ENCODE peak calls at places on chromosomes 12 and 14, in nine cellular contexts. One of them, this sample, is unnamed.
A peak's percentile ranks its signal among the peaks of the same experiment; 100 is the strongest.

GRCh38 chr14:58356268-58356667 is 39.5 kb upstream of the TOMM20L start:
- DNase-seq in lower lobe of right lung: no peak
- DNase-seq in hippocampal formation: no peak
- DNase-seq in ureter: no peak
- DNase-seq in stimulated activated CD8-positive, alpha-beta memory T cell treated with anti-CD3 and anti-CD28 coated beads, Interleukin-4, amount 100 ng/mL, for 1 hour: no peak
- DNase-seq in iris pigment epithelial cell: no peak
- DNase-seq in epithelial cell of proximal tubule: no peak
- DNase-seq in cardiac muscle cell: no peak
- DNase-seq in T1000: no peak
- DNase-seq in this sample: no peak

GRCh38 chr12:95790025-95790911 is at the start of gene NTN4:
- DNase-seq in hippocampal formation: no peak
- DNase-seq in iris pigment epithelial cell: no peak
- DNase-seq in lower lobe of right lung: peak; percentile 65
- DNase-seq in epithelial cell of proximal tubule: no peak
- DNase-seq in T1000: peak; percentile 25
- DNase-seq in stimulated activated CD8-positive, alpha-beta memory T cell treated with anti-CD3 and anti-CD28 coated beads, Interleukin-4, amount 100 ng/mL, for 1 hour: no peak
- DNase-seq in ureter: peak; percentile 49
- DNase-seq in cardiac muscle cell: peak; percentile 54
- DNase-seq in this sample: peak; percentile 52

GRCh38 chr12:14959463-14959862 is 1.9 kb downstream of the ARHGDIB start:
- DNase-seq in epithelial cell of proximal tubule: no peak
- DNase-seq in T1000: no peak
- DNase-seq in lower lobe of right lung: no peak
- DNase-seq in cardiac muscle cell: no peak
- DNase-seq in iris pigment epithelial cell: no peak
- DNase-seq in stimulated activated CD8-positive, alpha-beta memory T cell treated with anti-CD3 and anti-CD28 coated beads, Interleukin-4, amount 100 ng/mL, for 1 hour: no peak
- DNase-seq in ureter: no peak
- DNase-seq in hippocampal formation: no peak
- DNase-seq in this sample: no peak

GRCh38 chr12:28089363-28089762 is 100.9 kb upstream of the CCDC91 start:
- DNase-seq in iris pigment epithelial cell: peak; percentile 43
- DNase-seq in stimulated activated CD8-positive, alpha-beta memory T cell treated with anti-CD3 and anti-CD28 coated beads, Interleukin-4, amount 100 ng/mL, for 1 hour: no peak
- DNase-seq in lower lobe of right lung: no peak
- DNase-seq in T1000: no peak
- DNase-seq in cardiac muscle cell: no peak
- DNase-seq in epithelial cell of proximal tubule: no peak
- DNase-seq in ureter: no peak
- DNase-seq in hippocampal formation: no peak
- DNase-seq in this sample: no peak

GRCh38 chr12:62772556-62772955 is 162.4 kb downstream of the PPM1H start:
- DNase-seq in stimulated activated CD8-positive, alpha-beta memory T cell treated with anti-CD3 and anti-CD28 coated beads, Interleukin-4, amount 100 ng/mL, for 1 hour: no peak
- DNase-seq in iris pigment epithelial cell: no peak
- DNase-seq in hippocampal formation: no peak
- DNase-seq in lower lobe of right lung: no peak
- DNase-seq in ureter: no peak
- DNase-seq in T1000: no peak
- DNase-seq in epithelial cell of proximal tubule: no peak
- DNase-seq in cardiac muscle cell: no peak
- DNase-seq in this sample: no peak

GRCh38 chr14:67636361-67636919 is 16.7 kb downstream of the ARG2 start:
- DNase-seq in hippocampal formation: no peak
- DNase-seq in ureter: no peak
- DNase-seq in cardiac muscle cell: no peak
- DNase-seq in iris pigment epithelial cell: peak; percentile 9
- DNase-seq in epithelial cell of proximal tubule: peak; percentile 70
- DNase-seq in stimulated activated CD8-positive, alpha-beta memory T cell treated with anti-CD3 and anti-CD28 coated beads, Interleukin-4, amount 100 ng/mL, for 1 hour: no peak
- DNase-seq in lower lobe of right lung: no peak
- DNase-seq in T1000: no peak
- DNase-seq in this sample: no peak

GRCh38 chr12:92747151-92747550 is 44.4 kb downstream of the PLEKHG7 start:
- DNase-seq in lower lobe of right lung: no peak
- DNase-seq in epithelial cell of proximal tubule: no peak
- DNase-seq in iris pigment epithelial cell: no peak
- DNase-seq in T1000: no peak
- DNase-seq in ureter: no peak
- DNase-seq in cardiac muscle cell: no peak
- DNase-seq in stimulated activated CD8-positive, alpha-beta memory T cell treated with anti-CD3 and anti-CD28 coated beads, Interleukin-4, amount 100 ng/mL, for 1 hour: no peak
- DNase-seq in hippocampal formation: no peak
- DNase-seq in this sample: no peak

GRCh38 chr12:89166525-89166934 is 185.8 kb downstream of the DUSP6 start:
- DNase-seq in cardiac muscle cell: no peak
- DNase-seq in T1000: no peak
- DNase-seq in ureter: no peak
- DNase-seq in stimulated activated CD8-positive, alpha-beta memory T cell treated with anti-CD3 and anti-CD28 coated beads, Interleukin-4, amount 100 ng/mL, for 1 hour: no peak
- DNase-seq in lower lobe of right lung: no peak
- DNase-seq in epithelial cell of proximal tubule: no peak
- DNase-seq in iris pigment epithelial cell: peak; percentile 73
- DNase-seq in hippocampal formation: no peak
- DNase-seq in this sample: no peak

GRCh38 chr12:119206348-119207075 is 27.8 kb downstream of the HSPB8 start:
- DNase-seq in iris pigment epithelial cell: no peak
- DNase-seq in cardiac muscle cell: no peak
- DNase-seq in hippocampal formation: no peak
- DNase-seq in epithelial cell of proximal tubule: no peak
- DNase-seq in T1000: no peak
- DNase-seq in ureter: no peak
- DNase-seq in stimulated activated CD8-positive, alpha-beta memory T cell treated with anti-CD3 and anti-CD28 coated beads, Interleukin-4, amount 100 ng/mL, for 1 hour: no peak
- DNase-seq in lower lobe of right lung: no peak
- DNase-seq in this sample: no peak

GRCh38 chr12:3207174-3207573 is 130.0 kb downstream of the TSPAN9 start:
- DNase-seq in epithelial cell of proximal tubule: no peak
- DNase-seq in stimulated activated CD8-positive, alpha-beta memory T cell treated with anti-CD3 and anti-CD28 coated beads, Interleukin-4, amount 100 ng/mL, for 1 hour: no peak
- DNase-seq in iris pigment epithelial cell: no peak
- DNase-seq in cardiac muscle cell: peak; percentile 73
- DNase-seq in T1000: no peak
- DNase-seq in hippocampal formation: no peak
- DNase-seq in ureter: no peak
- DNase-seq in lower lobe of right lung: no peak
- DNase-seq in this sample: no peak

GRCh38 chr12:66119870-66120241 is 10.7 kb downstream of the LLPH start:
- DNase-seq in iris pigment epithelial cell: no peak
- DNase-seq in T1000: no peak
- DNase-seq in epithelial cell of proximal tubule: no peak
- DNase-seq in stimulated activated CD8-positive, alpha-beta memory T cell treated with anti-CD3 and anti-CD28 coated beads, Interleukin-4, amount 100 ng/mL, for 1 hour: no peak
- DNase-seq in lower lobe of right lung: no peak
- DNase-seq in cardiac muscle cell: no peak
- DNase-seq in ureter: no peak
- DNase-seq in hippocampal formation: no peak
- DNase-seq in this sample: no peak

GRCh38 chr12:82473111-82473754 is 114.9 kb downstream of the METTL25 start:
- DNase-seq in iris pigment epithelial cell: no peak
- DNase-seq in cardiac muscle cell: no peak
- DNase-seq in lower lobe of right lung: no peak
- DNase-seq in ureter: no peak
- DNase-seq in stimulated activated CD8-positive, alpha-beta memory T cell treated with anti-CD3 and anti-CD28 coated beads, Interleukin-4, amount 100 ng/mL, for 1 hour: no peak
- DNase-seq in T1000: no peak
- DNase-seq in hippocampal formation: no peak
- DNase-seq in epithelial cell of proximal tubule: no peak
- DNase-seq in this sample: no peak

GRCh38 chr12:54658306-54659264 is 10.4 kb upstream of the DCD start:
- DNase-seq in cardiac muscle cell: peak; percentile 20
- DNase-seq in hippocampal formation: no peak
- DNase-seq in stimulated activated CD8-positive, alpha-beta memory T cell treated with anti-CD3 and anti-CD28 coated beads, Interleukin-4, amount 100 ng/mL, for 1 hour: no peak
- DNase-seq in lower lobe of right lung: peak; percentile 50
- DNase-seq in epithelial cell of proximal tubule: no peak
- DNase-seq in ureter: no peak
- DNase-seq in iris pigment epithelial cell: peak; percentile 46
- DNase-seq in T1000: no peak
- DNase-seq in this sample: no peak

GRCh38 chr12:7197846-7198245 is 8.4 kb downstream of the PEX5 start:
- DNase-seq in T1000: no peak
- DNase-seq in iris pigment epithelial cell: no peak
- DNase-seq in ureter: no peak
- DNase-seq in cardiac muscle cell: no peak
- DNase-seq in hippocampal formation: no peak
- DNase-seq in stimulated activated CD8-positive, alpha-beta memory T cell treated with anti-CD3 and anti-CD28 coated beads, Interleukin-4, amount 100 ng/mL, for 1 hour: no peak
- DNase-seq in lower lobe of right lung: no peak
- DNase-seq in epithelial cell of proximal tubule: no peak
- DNase-seq in this sample: no peak

GRCh38 chr12:101713059-101713682 is 15.7 kb downstream of the CHPT1 start:
- DNase-seq in epithelial cell of proximal tubule: no peak
- DNase-seq in ureter: no peak
- DNase-seq in stimulated activated CD8-positive, alpha-beta memory T cell treated with anti-CD3 and anti-CD28 coated beads, Interleukin-4, amount 100 ng/mL, for 1 hour: no peak
- DNase-seq in iris pigment epithelial cell: no peak
- DNase-seq in hippocampal formation: peak; percentile 36
- DNase-seq in cardiac muscle cell: peak; percentile 53
- DNase-seq in lower lobe of right lung: no peak
- DNase-seq in T1000: no peak
- DNase-seq in this sample: peak; percentile 30

GRCh38 chr14:82094819-82095218 is 561.2 kb upstream of the SEL1L start:
- DNase-seq in T1000: no peak
- DNase-seq in ureter: no peak
- DNase-seq in epithelial cell of proximal tubule: no peak
- DNase-seq in stimulated activated CD8-positive, alpha-beta memory T cell treated with anti-CD3 and anti-CD28 coated beads, Interleukin-4, amount 100 ng/mL, for 1 hour: no peak
- DNase-seq in lower lobe of right lung: no peak
- DNase-seq in hippocampal formation: no peak
- DNase-seq in cardiac muscle cell: no peak
- DNase-seq in iris pigment epithelial cell: no peak
- DNase-seq in this sample: no peak

GRCh38 chr14:104637546-104638003 is 33.0 kb upstream of the TMEM179 start:
- DNase-seq in ureter: no peak
- DNase-seq in hippocampal formation: no peak
- DNase-seq in stimulated activated CD8-positive, alpha-beta memory T cell treated with anti-CD3 and anti-CD28 coated beads, Interleukin-4, amount 100 ng/mL, for 1 hour: no peak
- DNase-seq in iris pigment epithelial cell: no peak
- DNase-seq in T1000: no peak
- DNase-seq in lower lobe of right lung: no peak
- DNase-seq in cardiac muscle cell: no peak
- DNase-seq in epithelial cell of proximal tubule: no peak
- DNase-seq in this sample: no peak

GRCh38 chr12:75666126-75666979 is 154.9 kb upstream of the KRR1 start:
- DNase-seq in iris pigment epithelial cell: peak; percentile 81
- DNase-seq in cardiac muscle cell: no peak
- DNase-seq in T1000: no peak
- DNase-seq in ureter: no peak
- DNase-seq in hippocampal formation: no peak
- DNase-seq in epithelial cell of proximal tubule: no peak
- DNase-seq in lower lobe of right lung: no peak
- DNase-seq in stimulated activated CD8-positive, alpha-beta memory T cell treated with anti-CD3 and anti-CD28 coated beads, Interleukin-4, amount 100 ng/mL, for 1 hour: no peak
- DNase-seq in this sample: no peak

GRCh38 chr12:81146228-81147225 is 68.6 kb downstream of the ACSS3 start:
- DNase-seq in iris pigment epithelial cell: no peak
- DNase-seq in cardiac muscle cell: no peak
- DNase-seq in stimulated activated CD8-positive, alpha-beta memory T cell treated with anti-CD3 and anti-CD28 coated beads, Interleukin-4, amount 100 ng/mL, for 1 hour: no peak
- DNase-seq in hippocampal formation: no peak
- DNase-seq in T1000: no peak
- DNase-seq in epithelial cell of proximal tubule: no peak
- DNase-seq in lower lobe of right lung: no peak
- DNase-seq in ureter: no peak
- DNase-seq in this sample: no peak

GRCh38 chr12:20320552-20320951 is 47.8 kb upstream of the PDE3A start:
- DNase-seq in hippocampal formation: no peak
- DNase-seq in lower lobe of right lung: no peak
- DNase-seq in T1000: no peak
- DNase-seq in iris pigment epithelial cell: no peak
- DNase-seq in stimulated activated CD8-positive, alpha-beta memory T cell treated with anti-CD3 and anti-CD28 coated beads, Interleukin-4, amount 100 ng/mL, for 1 hour: no peak
- DNase-seq in epithelial cell of proximal tubule: no peak
- DNase-seq in ureter: no peak
- DNase-seq in cardiac muscle cell: no peak
- DNase-seq in this sample: no peak

GRCh38 chr12:89244536-89244935 is 107.8 kb downstream of the DUSP6 start:
- DNase-seq in ureter: no peak
- DNase-seq in epithelial cell of proximal tubule: no peak
- DNase-seq in lower lobe of right lung: no peak
- DNase-seq in stimulated activated CD8-positive, alpha-beta memory T cell treated with anti-CD3 and anti-CD28 coated beads, Interleukin-4, amount 100 ng/mL, for 1 hour: no peak
- DNase-seq in iris pigment epithelial cell: peak; percentile 59
- DNase-seq in hippocampal formation: no peak
- DNase-seq in T1000: no peak
- DNase-seq in cardiac muscle cell: no peak
- DNase-seq in this sample: no peak

GRCh38 chr12:3172124-3173007 is 95.2 kb downstream of the TSPAN9 start:
- DNase-seq in iris pigment epithelial cell: no peak
- DNase-seq in epithelial cell of proximal tubule: no peak
- DNase-seq in lower lobe of right lung: no peak
- DNase-seq in stimulated activated CD8-positive, alpha-beta memory T cell treated with anti-CD3 and anti-CD28 coated beads, Interleukin-4, amount 100 ng/mL, for 1 hour: no peak
- DNase-seq in cardiac muscle cell: no peak
- DNase-seq in hippocampal formation: no peak
- DNase-seq in ureter: no peak
- DNase-seq in T1000: no peak
- DNase-seq in this sample: no peak

GRCh38 chr12:106908561-106908960 is 47.1 kb upstream of the TMEM263 start:
- DNase-seq in stimulated activated CD8-positive, alpha-beta memory T cell treated with anti-CD3 and anti-CD28 coated beads, Interleukin-4, amount 100 ng/mL, for 1 hour: no peak
- DNase-seq in lower lobe of right lung: no peak
- DNase-seq in epithelial cell of proximal tubule: no peak
- DNase-seq in hippocampal formation: no peak
- DNase-seq in cardiac muscle cell: no peak
- DNase-seq in T1000: no peak
- DNase-seq in ureter: no peak
- DNase-seq in iris pigment epithelial cell: no peak
- DNase-seq in this sample: no peak

GRCh38 chr12:75848961-75849360 is 182.6 kb downstream of the PHLDA1 start:
- DNase-seq in hippocampal formation: no peak
- DNase-seq in lower lobe of right lung: no peak
- DNase-seq in epithelial cell of proximal tubule: no peak
- DNase-seq in ureter: no peak
- DNase-seq in cardiac muscle cell: no peak
- DNase-seq in T1000: no peak
- DNase-seq in stimulated activated CD8-positive, alpha-beta memory T cell treated with anti-CD3 and anti-CD28 coated beads, Interleukin-4, amount 100 ng/mL, for 1 hour: no peak
- DNase-seq in iris pigment epithelial cell: no peak
- DNase-seq in this sample: no peak

GRCh38 chr14:68506645-68507405 is 286.0 kb downstream of the ZFP36L1 start:
- DNase-seq in stimulated activated CD8-positive, alpha-beta memory T cell treated with anti-CD3 and anti-CD28 coated beads, Interleukin-4, amount 100 ng/mL, for 1 hour: no peak
- DNase-seq in cardiac muscle cell: no peak
- DNase-seq in lower lobe of right lung: no peak
- DNase-seq in T1000: no peak
- DNase-seq in epithelial cell of proximal tubule: no peak
- DNase-seq in hippocampal formation: no peak
- DNase-seq in ureter: no peak
- DNase-seq in iris pigment epithelial cell: no peak
- DNase-seq in this sample: peak; percentile 56

GRCh38 chr12:80811957-80812708 is 95.4 kb downstream of the MYF5 start:
- DNase-seq in iris pigment epithelial cell: no peak
- DNase-seq in T1000: no peak
- DNase-seq in stimulated activated CD8-positive, alpha-beta memory T cell treated with anti-CD3 and anti-CD28 coated beads, Interleukin-4, amount 100 ng/mL, for 1 hour: no peak
- DNase-seq in cardiac muscle cell: no peak
- DNase-seq in lower lobe of right lung: no peak
- DNase-seq in hippocampal formation: no peak
- DNase-seq in epithelial cell of proximal tubule: no peak
- DNase-seq in ureter: no peak
- DNase-seq in this sample: no peak

GRCh38 chr12:9707864-9708808 is 24.8 kb downstream of the CLECL1 start:
- DNase-seq in hippocampal formation: peak; percentile 7
- DNase-seq in stimulated activated CD8-positive, alpha-beta memory T cell treated with anti-CD3 and anti-CD28 coated beads, Interleukin-4, amount 100 ng/mL, for 1 hour: peak; percentile 49
- DNase-seq in iris pigment epithelial cell: peak; percentile 60
- DNase-seq in lower lobe of right lung: peak; percentile 59
- DNase-seq in epithelial cell of proximal tubule: no peak
- DNase-seq in ureter: no peak
- DNase-seq in T1000: peak; percentile 6
- DNase-seq in cardiac muscle cell: peak; percentile 35
- DNase-seq in this sample: no peak

GRCh38 chr14:102939820-102940561 is 17.5 kb downstream of the AMN start:
- DNase-seq in cardiac muscle cell: no peak
- DNase-seq in hippocampal formation: no peak
- DNase-seq in T1000: no peak
- DNase-seq in epithelial cell of proximal tubule: no peak
- DNase-seq in lower lobe of right lung: peak; percentile 92
- DNase-seq in iris pigment epithelial cell: no peak
- DNase-seq in ureter: no peak
- DNase-seq in stimulated activated CD8-positive, alpha-beta memory T cell treated with anti-CD3 and anti-CD28 coated beads, Interleukin-4, amount 100 ng/mL, for 1 hour: no peak
- DNase-seq in this sample: no peak

GRCh38 chr12:75863475-75863874 is 168.1 kb downstream of the PHLDA1 start:
- DNase-seq in ureter: no peak
- DNase-seq in hippocampal formation: no peak
- DNase-seq in epithelial cell of proximal tubule: no peak
- DNase-seq in cardiac muscle cell: no peak
- DNase-seq in lower lobe of right lung: no peak
- DNase-seq in iris pigment epithelial cell: no peak
- DNase-seq in T1000: no peak
- DNase-seq in stimulated activated CD8-positive, alpha-beta memory T cell treated with anti-CD3 and anti-CD28 coated beads, Interleukin-4, amount 100 ng/mL, for 1 hour: no peak
- DNase-seq in this sample: no peak

GRCh38 chr14:61761557-61761956 is 663 bp upstream of the SNAPC1 start:
- DNase-seq in lower lobe of right lung: no peak
- DNase-seq in cardiac muscle cell: no peak
- DNase-seq in ureter: no peak
- DNase-seq in epithelial cell of proximal tubule: no peak
- DNase-seq in iris pigment epithelial cell: no peak
- DNase-seq in stimulated activated CD8-positive, alpha-beta memory T cell treated with anti-CD3 and anti-CD28 coated beads, Interleukin-4, amount 100 ng/mL, for 1 hour: no peak
- DNase-seq in T1000: no peak
- DNase-seq in hippocampal formation: no peak
- DNase-seq in this sample: no peak

GRCh38 chr12:93109794-93110203 is 180.7 kb upstream of the EEA1 start:
- DNase-seq in lower lobe of right lung: no peak
- DNase-seq in ureter: no peak
- DNase-seq in epithelial cell of proximal tubule: no peak
- DNase-seq in cardiac muscle cell: no peak
- DNase-seq in iris pigment epithelial cell: no peak
- DNase-seq in hippocampal formation: no peak
- DNase-seq in stimulated activated CD8-positive, alpha-beta memory T cell treated with anti-CD3 and anti-CD28 coated beads, Interleukin-4, amount 100 ng/mL, for 1 hour: no peak
- DNase-seq in T1000: no peak
- DNase-seq in this sample: no peak